ENCODE peak calls at places on chromosomes 5 and 9, in four cellular contexts. One of them, this sample, is unnamed.
A peak's percentile ranks its signal among the peaks of the same experiment; 100 is the strongest.

GRCh38 chr5:80141147-80141671 is 106.1 kb downstream of the THBS4 start:
- DNase-seq in tibial artery: peak; percentile 85
- DNase-seq in endodermal cell: peak; percentile 82
- DNase-seq in left ventricle myocardium inferior: peak; percentile 89
- DNase-seq in this sample: peak; percentile 73

GRCh38 chr9:125550216-125550614 is 156.8 kb downstream of the MAPKAP1 start:
- DNase-seq in tibial artery: no peak
- DNase-seq in left ventricle myocardium inferior: no peak
- DNase-seq in endodermal cell: no peak
- DNase-seq in this sample: no peak

GRCh38 chr9:123399803-123400378 is 43.9 kb downstream of the CRB2 start:
- DNase-seq in tibial artery: no peak
- DNase-seq in endodermal cell: peak; percentile 89
- DNase-seq in left ventricle myocardium inferior: no peak
- DNase-seq in this sample: peak; percentile 13

GRCh38 chr9:35749515-35750255 is 598 bp downstream of the RGP1 start:
- DNase-seq in tibial artery: no peak
- DNase-seq in endodermal cell: peak; percentile 82
- DNase-seq in left ventricle myocardium inferior: no peak
- DNase-seq in this sample: no peak

GRCh38 chr5:108615216-108615615 is 132.5 kb upstream of the FER start:
- DNase-seq in left ventricle myocardium inferior: no peak
- DNase-seq in tibial artery: no peak
- DNase-seq in endodermal cell: no peak
- DNase-seq in this sample: no peak

GRCh38 chr9:130306826-130307666 is 41.5 kb downstream of the HMCN2 start:
- DNase-seq in left ventricle myocardium inferior: no peak
- DNase-seq in tibial artery: no peak
- DNase-seq in endodermal cell: no peak
- DNase-seq in this sample: no peak

GRCh38 chr5:37735649-37736347 is 104.0 kb downstream of the GDNF start:
- DNase-seq in tibial artery: no peak
- DNase-seq in endodermal cell: no peak
- DNase-seq in left ventricle myocardium inferior: no peak
- DNase-seq in this sample: no peak

GRCh38 chr5:155512302-155512701 is 498.7 kb downstream of the KIF4B start:
- DNase-seq in tibial artery: no peak
- DNase-seq in left ventricle myocardium inferior: no peak
- DNase-seq in endodermal cell: no peak
- DNase-seq in this sample: no peak

GRCh38 chr5:176738851-176739250 is 71.5 kb upstream of the UNC5A start:
- DNase-seq in left ventricle myocardium inferior: no peak
- DNase-seq in tibial artery: no peak
- DNase-seq in endodermal cell: peak; percentile 33
- DNase-seq in this sample: no peak

GRCh38 chr9:137078701-137079400 is 1.5 kb downstream of the UAP1L1 start:
- DNase-seq in tibial artery: no peak
- DNase-seq in endodermal cell: peak; percentile 89
- DNase-seq in left ventricle myocardium inferior: no peak
- DNase-seq in this sample: no peak

GRCh38 chr5:72436796-72437471 is 70.3 kb downstream of the ZNF366 start:
- DNase-seq in tibial artery: no peak
- DNase-seq in left ventricle myocardium inferior: no peak
- DNase-seq in endodermal cell: no peak
- DNase-seq in this sample: no peak

GRCh38 chr5:76831108-76831447 is 12.2 kb downstream of the F2RL1 start:
- DNase-seq in left ventricle myocardium inferior: no peak
- DNase-seq in tibial artery: no peak
- DNase-seq in endodermal cell: peak; percentile 49
- DNase-seq in this sample: no peak

GRCh38 chr9:81771606-81772005 is 82.3 kb upstream of the TLE1 start:
- DNase-seq in tibial artery: no peak
- DNase-seq in left ventricle myocardium inferior: no peak
- DNase-seq in endodermal cell: no peak
- DNase-seq in this sample: no peak

GRCh38 chr5:111735829-111736228 is 21.2 kb downstream of the NREP start:
- DNase-seq in tibial artery: peak; percentile 29
- DNase-seq in endodermal cell: peak; percentile 71
- DNase-seq in left ventricle myocardium inferior: peak; percentile 39
- DNase-seq in this sample: peak; percentile 90

GRCh38 chr9:79731483-79731882 is 159.7 kb downstream of the TLE4 start:
- DNase-seq in tibial artery: no peak
- DNase-seq in left ventricle myocardium inferior: no peak
- DNase-seq in endodermal cell: no peak
- DNase-seq in this sample: no peak

GRCh38 chr9:557601-558201 is 283.8 kb upstream of the DMRT1 start:
- DNase-seq in tibial artery: no peak
- DNase-seq in endodermal cell: peak; percentile 81
- DNase-seq in left ventricle myocardium inferior: no peak
- DNase-seq in this sample: no peak

GRCh38 chr9:80649001-80649420 is 1040.3 kb downstream of the TLE1 start:
- DNase-seq in tibial artery: peak; percentile 51
- DNase-seq in endodermal cell: no peak
- DNase-seq in left ventricle myocardium inferior: no peak
- DNase-seq in this sample: peak; percentile 93

GRCh38 chr5:15620501-15620900 is 120.5 kb downstream of the FBXL7 start:
- DNase-seq in endodermal cell: no peak
- DNase-seq in tibial artery: peak; percentile 78
- DNase-seq in left ventricle myocardium inferior: no peak
- DNase-seq in this sample: peak; percentile 90

GRCh38 chr5:52801329-52801728 is 13.6 kb downstream of the ITGA1 start:
- DNase-seq in tibial artery: no peak
- DNase-seq in left ventricle myocardium inferior: no peak
- DNase-seq in endodermal cell: peak; percentile 55
- DNase-seq in this sample: no peak

GRCh38 chr9:106588601-106589000 is 274.4 kb upstream of the ZNF462 start:
- DNase-seq in left ventricle myocardium inferior: no peak
- DNase-seq in endodermal cell: peak; percentile 62
- DNase-seq in tibial artery: no peak
- DNase-seq in this sample: peak; percentile 19

GRCh38 chr9:30039712-30040111 is 2344.7 kb upstream of the ACO1 start:
- DNase-seq in left ventricle myocardium inferior: no peak
- DNase-seq in tibial artery: no peak
- DNase-seq in endodermal cell: no peak
- DNase-seq in this sample: no peak

GRCh38 chr5:87113848-87114247 is 153.8 kb upstream of the RASA1 start:
- DNase-seq in tibial artery: no peak
- DNase-seq in endodermal cell: no peak
- DNase-seq in left ventricle myocardium inferior: no peak
- DNase-seq in this sample: peak; percentile 62

GRCh38 chr5:132102101-132102701 is 28.6 kb downstream of the CSF2 start:
- DNase-seq in tibial artery: no peak
- DNase-seq in left ventricle myocardium inferior: no peak
- DNase-seq in endodermal cell: peak; percentile 10
- DNase-seq in this sample: no peak

GRCh38 chr9:134736791-134737489 is 95.3 kb downstream of the COL5A1 start:
- DNase-seq in endodermal cell: no peak
- DNase-seq in tibial artery: no peak
- DNase-seq in left ventricle myocardium inferior: no peak
- DNase-seq in this sample: no peak

GRCh38 chr5:65047948-65048690 is 279.4 kb downstream of the CWC27 start:
- DNase-seq in tibial artery: no peak
- DNase-seq in endodermal cell: no peak
- DNase-seq in left ventricle myocardium inferior: no peak
- DNase-seq in this sample: no peak

GRCh38 chr5:95262933-95263660 is 21.8 kb downstream of the MCTP1 start:
- DNase-seq in endodermal cell: no peak
- DNase-seq in tibial artery: no peak
- DNase-seq in left ventricle myocardium inferior: no peak
- DNase-seq in this sample: no peak

GRCh38 chr5:172133359-172134029 is 54.5 kb downstream of the STK10 start:
- DNase-seq in tibial artery: peak; percentile 65
- DNase-seq in left ventricle myocardium inferior: no peak
- DNase-seq in endodermal cell: no peak
- DNase-seq in this sample: no peak

GRCh38 chr9:37503736-37504135 is 18.0 kb downstream of the POLR1E start:
- DNase-seq in left ventricle myocardium inferior: no peak
- DNase-seq in tibial artery: no peak
- DNase-seq in endodermal cell: no peak
- DNase-seq in this sample: no peak

GRCh38 chr9:130499804-130500263 is 55.1 kb downstream of the ASS1 start:
- DNase-seq in tibial artery: no peak
- DNase-seq in left ventricle myocardium inferior: no peak
- DNase-seq in endodermal cell: no peak
- DNase-seq in this sample: no peak

GRCh38 chr5:173676375-173676774 is 59.9 kb upstream of the BOD1 start:
- DNase-seq in tibial artery: no peak
- DNase-seq in endodermal cell: no peak
- DNase-seq in left ventricle myocardium inferior: no peak
- DNase-seq in this sample: no peak

GRCh38 chr5:173682313-173682712 is 65.9 kb upstream of the BOD1 start:
- DNase-seq in left ventricle myocardium inferior: no peak
- DNase-seq in endodermal cell: no peak
- DNase-seq in tibial artery: no peak
- DNase-seq in this sample: no peak

GRCh38 chr5:173679909-173680626 is 63.6 kb upstream of the BOD1 start:
- DNase-seq in left ventricle myocardium inferior: no peak
- DNase-seq in tibial artery: no peak
- DNase-seq in endodermal cell: no peak
- DNase-seq in this sample: no peak

GRCh38 chr5:173677125-173677672 is 60.7 kb upstream of the BOD1 start:
- DNase-seq in endodermal cell: no peak
- DNase-seq in tibial artery: no peak
- DNase-seq in left ventricle myocardium inferior: no peak
- DNase-seq in this sample: no peak

DNA sequence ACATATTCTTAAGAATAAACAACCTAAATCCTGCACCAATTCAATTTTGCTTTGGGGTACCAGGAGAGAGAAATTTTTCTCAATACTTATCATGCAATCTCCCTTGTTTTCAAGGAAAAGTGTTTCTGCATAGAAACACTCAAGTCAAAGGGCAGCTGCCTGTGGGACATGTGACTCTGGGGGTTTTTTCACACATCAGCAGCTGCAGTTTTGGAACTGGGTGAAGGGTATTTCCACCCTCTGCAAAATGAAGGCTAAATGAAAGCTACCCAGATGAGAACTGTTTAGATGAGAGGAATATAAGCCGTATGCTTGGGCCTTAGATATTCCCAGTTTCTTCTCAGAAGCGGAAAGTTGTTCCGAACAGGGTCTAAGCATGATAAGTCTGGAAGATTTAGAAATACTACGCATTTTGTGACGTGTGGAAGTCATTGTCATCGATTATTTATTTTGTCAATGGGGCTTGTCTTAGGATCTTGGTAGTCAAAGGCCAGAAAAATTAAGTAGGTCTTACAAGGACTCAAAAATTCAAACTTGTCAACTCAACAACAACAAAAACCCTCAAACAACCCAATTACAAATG is 64.3 kb upstream of the BOD1 start:
- DNase-seq in endodermal cell: no peak
- DNase-seq in left ventricle myocardium inferior: no peak
- DNase-seq in tibial artery: no peak
- DNase-seq in this sample: no peak
- H3K4me3 ChIP-seq in endodermal cell: no peak overlapping the region
- H3K4me3 ChIP-seq in left ventricle myocardium inferior: no peak overlapping the region
- H3K4me3 ChIP-seq in tibial artery: no peak overlapping the region
- H3K4me3 ChIP-seq in this sample: no peak overlapping the region

GRCh38 chr9:109755040-109755439 is 25.0 kb upstream of the PALM2AKAP2 start:
- DNase-seq in left ventricle myocardium inferior: no peak
- DNase-seq in tibial artery: no peak
- DNase-seq in endodermal cell: no peak
- DNase-seq in this sample: no peak
- TF ChIP-seq CTCF in left ventricle myocardium inferior: no peak
- TF ChIP-seq CTCF in tibial artery: no peak
- TF ChIP-seq CTCF in endodermal cell: no peak
- TF ChIP-seq CTCF in this sample: no peak

DNA sequence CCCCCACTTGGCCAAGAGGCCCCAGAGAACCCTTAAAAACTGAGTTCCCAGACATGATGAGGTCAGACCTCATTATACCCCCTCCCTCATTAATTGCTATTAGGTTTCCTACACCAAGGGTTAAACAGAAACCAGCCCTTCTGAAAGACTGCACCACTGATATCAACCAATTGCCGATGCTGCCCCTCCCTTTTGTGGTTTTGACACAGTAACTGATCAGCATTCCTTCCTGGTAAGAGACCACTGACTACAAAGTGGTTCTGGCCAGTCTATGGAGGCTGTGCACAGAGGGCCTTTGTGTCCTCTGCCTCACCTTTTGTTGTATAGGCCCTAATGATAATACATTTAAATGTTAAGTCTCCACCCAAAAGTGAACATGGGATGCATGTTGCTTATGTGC is 201.5 kb downstream of the FRMD3 start:
- DNase-seq in tibial artery: no peak
- DNase-seq in left ventricle myocardium inferior: no peak
- DNase-seq in endodermal cell: no peak
- DNase-seq in this sample: no peak
- H3K4me1 ChIP-seq in tibial artery: peaks cover 16% of the 10 kb centered on the region
- H3K4me1 ChIP-seq in left ventricle myocardium inferior: peaks cover 18% of the 10 kb centered on the region
- H3K4me1 ChIP-seq in endodermal cell: no peaks in the 10 kb centered on the region
- H3K4me1 ChIP-seq in this sample: no peaks in the 10 kb centered on the region

GRCh38 chr5:40071870-40072269 is 607.8 kb upstream of the PTGER4 start:
- DNase-seq in endodermal cell: no peak
- DNase-seq in left ventricle myocardium inferior: no peak
- DNase-seq in tibial artery: no peak
- DNase-seq in this sample: no peak

DNA sequence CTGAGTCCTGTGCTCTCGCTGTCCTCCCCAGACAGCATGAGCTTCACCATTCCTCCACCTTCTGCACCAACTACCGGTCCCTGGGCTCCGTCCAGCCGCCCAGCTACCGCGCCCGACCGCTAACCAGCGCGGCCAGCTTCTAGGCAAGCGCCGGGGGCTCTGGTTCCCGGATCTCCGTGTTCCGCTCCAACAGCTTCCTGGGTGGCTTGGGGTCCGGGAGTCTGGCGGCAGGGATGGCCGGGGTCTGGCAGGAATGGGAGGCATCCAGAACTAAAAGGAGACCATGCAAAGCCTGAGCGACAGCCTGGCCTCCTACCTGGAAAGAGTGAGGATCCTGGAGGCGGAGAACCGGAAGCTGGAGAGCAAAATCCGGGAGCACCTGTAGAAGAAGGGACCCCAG is 613.1 kb upstream of the PTGER4 start:
- DNase-seq in left ventricle myocardium inferior: no peak
- DNase-seq in tibial artery: no peak
- DNase-seq in endodermal cell: no peak
- DNase-seq in this sample: no peak
- H3K4me3 ChIP-seq in left ventricle myocardium inferior: no peak overlapping the region
- H3K4me3 ChIP-seq in tibial artery: no peak overlapping the region
- H3K4me3 ChIP-seq in endodermal cell: no peak overlapping the region
- H3K4me3 ChIP-seq in this sample: no peak overlapping the region

This sample was measured in cardiac muscle cell.